ENCODE peak calls at places on chromosomes 16 and 17, in five cellular contexts. One of them, this sample, is unnamed.
A peak's percentile ranks its signal among the peaks of the same experiment; 100 is the strongest.

GRCh38 chr16:56591377-56592060 is 2.2 kb downstream of the MT3 start:
- DNase-seq in neuronal stem cell: no peak
- DNase-seq in H9: no peak
- DNase-seq in IMR-90: no peak
- DNase-seq in H1: no peak
- DNase-seq in this sample: no peak

GRCh38 chr17:14298221-14298994 is 2.5 kb upstream of the HS3ST3B1 start:
- DNase-seq in neuronal stem cell: no peak
- DNase-seq in H9: peak; percentile 46
- DNase-seq in IMR-90: no peak
- DNase-seq in H1: peak; percentile 56
- DNase-seq in this sample: no peak

GRCh38 chr16:10228779-10229178 is 46.6 kb upstream of the GRIN2A start:
- DNase-seq in neuronal stem cell: no peak
- DNase-seq in H9: no peak
- DNase-seq in IMR-90: no peak
- DNase-seq in H1: no peak
- DNase-seq in this sample: no peak

GRCh38 chr17:12620200-12620720 is 45.4 kb upstream of the MYOCD start:
- DNase-seq in neuronal stem cell: no peak
- DNase-seq in H9: no peak
- DNase-seq in IMR-90: peak; percentile 80
- DNase-seq in H1: no peak
- DNase-seq in this sample: peak; percentile 9

GRCh38 chr17:79027274-79027924 is 3.4 kb downstream of the C1QTNF1 start:
- DNase-seq in neuronal stem cell: no peak
- DNase-seq in H9: no peak
- DNase-seq in IMR-90: no peak
- DNase-seq in H1: no peak
- DNase-seq in this sample: no peak

GRCh38 chr17:78127888-78128615 is 503 bp downstream of the TMC6 start:
- DNase-seq in neuronal stem cell: no peak
- DNase-seq in H9: no peak
- DNase-seq in IMR-90: no peak
- DNase-seq in H1: no peak
- DNase-seq in this sample: no peak

GRCh38 chr17:57408064-57408811 is 151.9 kb downstream of the MSI2 start:
- DNase-seq in neuronal stem cell: no peak
- DNase-seq in H9: peak; percentile 71
- DNase-seq in IMR-90: no peak
- DNase-seq in H1: no peak
- DNase-seq in this sample: no peak

GRCh38 chr16:53249331-53249730 is 184.9 kb upstream of the RBL2 start:
- DNase-seq in neuronal stem cell: no peak
- DNase-seq in H9: no peak
- DNase-seq in IMR-90: no peak
- DNase-seq in H1: no peak
- DNase-seq in this sample: no peak

GRCh38 chr17:6421700-6422604 is 13.0 kb downstream of the AIPL1 start:
- DNase-seq in neuronal stem cell: peak; percentile 87
- DNase-seq in H9: peak; percentile 95
- DNase-seq in IMR-90: peak; percentile 64
- DNase-seq in H1: peak; percentile 94
- DNase-seq in this sample: peak; percentile 72

GRCh38 chr16:75591001-75591852 is 25.0 kb downstream of the GABARAPL2 start:
- DNase-seq in neuronal stem cell: no peak
- DNase-seq in H9: no peak
- DNase-seq in IMR-90: peak; percentile 84
- DNase-seq in H1: no peak
- DNase-seq in this sample: no peak

GRCh38 chr17:78366109-78366848 is 6.4 kb upstream of the SOCS3 start:
- DNase-seq in neuronal stem cell: no peak
- DNase-seq in H9: peak; percentile 66
- DNase-seq in IMR-90: no peak
- DNase-seq in H1: no peak
- DNase-seq in this sample: peak; percentile 57

GRCh38 chr17:66945451-66945850 is 19.1 kb upstream of the CACNG4 start:
- DNase-seq in neuronal stem cell: no peak
- DNase-seq in H9: peak; percentile 32
- DNase-seq in IMR-90: no peak
- DNase-seq in H1: no peak
- DNase-seq in this sample: no peak

GRCh38 chr17:56593741-56594527 is 435 bp downstream of the NOG start:
- DNase-seq in neuronal stem cell: no peak
- DNase-seq in H9: peak; percentile 79
- DNase-seq in IMR-90: peak; percentile 71
- DNase-seq in H1: peak; percentile 82
- DNase-seq in this sample: peak; percentile 74

GRCh38 chr16:26987631-26988030 is 79.1 kb upstream of the C16orf82 start:
- DNase-seq in neuronal stem cell: no peak
- DNase-seq in H9: no peak
- DNase-seq in IMR-90: peak; percentile 94
- DNase-seq in H1: no peak
- DNase-seq in this sample: no peak

GRCh38 chr17:66540131-66540781 is 237.8 kb downstream of the PRKCA start:
- DNase-seq in neuronal stem cell: peak; percentile 55
- DNase-seq in H9: peak; percentile 61
- DNase-seq in IMR-90: peak; percentile 91
- DNase-seq in H1: peak; percentile 59
- DNase-seq in this sample: no peak

GRCh38 chr16:23595951-23596720 is at the start of gene NDUFAB1:
- DNase-seq in neuronal stem cell: peak; percentile 89
- DNase-seq in H9: peak; percentile 89
- DNase-seq in IMR-90: peak; percentile 83
- DNase-seq in H1: peak; percentile 96
- DNase-seq in this sample: peak; percentile 92
- H3K4ac ChIP-seq in neuronal stem cell: peak within 1 kb of the TSS; percentile 72
- H3K4ac ChIP-seq in H9: no peak within 1 kb of the TSS
- H3K4ac ChIP-seq in IMR-90: peak within 1 kb of the TSS; percentile 88
- H3K4ac ChIP-seq in H1: peak within 1 kb of the TSS; percentile 76
- H3K4ac ChIP-seq in this sample: peak within 1 kb of the TSS; percentile 84

GRCh38 chr16:68575082-68575481 is 36.0 kb downstream of the ZFP90 start:
- DNase-seq in neuronal stem cell: no peak
- DNase-seq in H9: peak; percentile 18
- DNase-seq in IMR-90: no peak
- DNase-seq in H1: no peak
- DNase-seq in this sample: peak; percentile 35

GRCh38 chr16:68577352-68577853 is 38.3 kb downstream of the ZFP90 start:
- DNase-seq in neuronal stem cell: no peak
- DNase-seq in H9: no peak
- DNase-seq in IMR-90: no peak
- DNase-seq in H1: no peak
- DNase-seq in this sample: no peak

DNA sequence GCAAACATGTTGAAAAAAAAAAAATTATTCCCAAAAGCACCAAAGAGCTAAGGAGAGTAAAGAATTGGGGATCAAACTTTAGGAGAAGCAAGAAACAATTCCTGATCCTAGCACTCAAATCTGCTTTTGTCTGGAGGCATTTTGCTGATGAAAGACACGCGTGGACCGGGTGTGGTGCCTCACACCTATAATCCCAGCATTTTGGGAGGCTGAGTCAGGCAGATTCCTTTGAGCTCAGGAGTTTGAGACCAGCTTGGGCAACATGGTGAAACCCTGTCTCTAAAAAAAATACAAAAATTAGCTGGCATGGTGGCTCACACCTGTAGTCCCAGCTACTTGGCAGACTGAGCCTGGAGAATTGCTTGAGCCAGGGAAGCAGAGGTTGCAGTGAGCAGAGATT is 35.4 kb downstream of the ZFP90 start:
- DNase-seq in neuronal stem cell: no peak
- DNase-seq in H9: peak; percentile 7
- DNase-seq in IMR-90: no peak
- DNase-seq in H1: no peak
- DNase-seq in this sample: peak; percentile 40
- H3K9me3 ChIP-seq in neuronal stem cell: peaks cover 31% of the 10 kb centered on the region
- H3K9me3 ChIP-seq in H9: peaks cover 52% of the 10 kb centered on the region
- H3K9me3 ChIP-seq in IMR-90: peaks cover 65% of the 10 kb centered on the region
- H3K9me3 ChIP-seq in H1: peaks cover 33% of the 10 kb centered on the region
- H3K9me3 ChIP-seq in this sample: peaks cover 12% of the 10 kb centered on the region

DNA sequence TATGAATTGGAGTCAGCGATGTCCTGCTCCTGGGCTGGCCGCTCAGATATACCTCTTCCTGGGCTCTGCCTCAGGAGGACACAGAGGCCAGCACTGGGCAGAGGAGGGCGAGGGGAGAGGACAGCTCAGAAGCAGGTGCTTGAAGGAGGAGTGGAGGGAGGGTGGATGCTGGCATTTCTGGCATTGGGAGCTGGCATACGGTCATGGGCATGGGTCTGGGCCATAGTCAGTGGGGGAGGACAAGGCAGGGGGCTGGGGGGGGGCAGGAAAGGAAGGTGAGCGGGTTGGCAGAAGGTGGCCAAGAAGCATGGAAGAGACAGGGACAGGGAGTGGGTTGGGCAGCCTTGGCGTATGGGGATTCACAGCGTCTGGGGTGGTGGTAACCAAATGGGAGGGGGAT is 16.7 kb upstream of the RAP1GAP2 start:
- DNase-seq in neuronal stem cell: no peak
- DNase-seq in H9: no peak
- DNase-seq in IMR-90: no peak
- DNase-seq in H1: no peak
- DNase-seq in this sample: no peak
- H3K79me1 ChIP-seq in neuronal stem cell: no peaks in the 10 kb centered on the region
- H3K79me1 ChIP-seq in H9: no peaks in the 10 kb centered on the region
- H3K79me1 ChIP-seq in IMR-90: no peaks in the 10 kb centered on the region
- H3K79me1 ChIP-seq in H1: no peaks in the 10 kb centered on the region
- H3K79me1 ChIP-seq in this sample: no peaks in the 10 kb centered on the region

DNA sequence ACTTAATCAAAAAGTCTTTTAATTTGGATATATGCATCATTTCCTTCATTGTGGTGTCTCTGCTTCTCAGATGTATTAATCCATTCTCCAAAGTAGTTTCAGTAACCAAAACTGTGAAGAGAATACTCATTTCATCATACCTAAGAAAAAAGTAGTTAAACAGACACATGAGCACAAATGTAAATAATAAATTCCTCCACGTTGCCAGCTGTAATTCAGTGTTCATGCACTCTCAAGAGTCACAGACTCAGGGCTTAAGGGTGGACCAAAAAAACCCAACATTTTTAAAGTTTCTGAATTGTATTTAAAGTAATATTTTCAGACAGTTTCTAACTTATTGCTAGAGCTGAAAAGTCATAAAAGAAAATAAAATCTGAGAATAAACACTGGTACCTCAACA is 19.0 kb downstream of the POLG2 start:
- DNase-seq in neuronal stem cell: no peak
- DNase-seq in H9: no peak
- DNase-seq in IMR-90: peak; percentile 32
- DNase-seq in H1: no peak
- DNase-seq in this sample: no peak
- H3K4ac ChIP-seq in neuronal stem cell: no peak overlapping the region
- H3K4ac ChIP-seq in H9: no peak overlapping the region
- H3K4ac ChIP-seq in IMR-90: no peak overlapping the region
- H3K4ac ChIP-seq in H1: no peak overlapping the region
- H3K4ac ChIP-seq in this sample: no peak overlapping the region

GRCh38 chr17:61403846-61404701 is 4.4 kb downstream of the TBX2 start:
- DNase-seq in neuronal stem cell: no peak
- DNase-seq in H9: peak; percentile 69
- DNase-seq in IMR-90: peak; percentile 69
- DNase-seq in H1: peak; percentile 63
- DNase-seq in this sample: no peak

GRCh38 chr17:61406543-61406845 is 6.9 kb downstream of the TBX2 start:
- DNase-seq in neuronal stem cell: no peak
- DNase-seq in H9: no peak
- DNase-seq in IMR-90: no peak
- DNase-seq in H1: no peak
- DNase-seq in this sample: no peak

GRCh38 chr17:61404702-61405046 is 5.0 kb downstream of the TBX2 start:
- DNase-seq in neuronal stem cell: no peak
- DNase-seq in H9: no peak
- DNase-seq in IMR-90: peak; percentile 36
- DNase-seq in H1: peak; percentile 73
- DNase-seq in this sample: no peak

GRCh38 chr17:61405686-61406542 is 6.3 kb downstream of the TBX2 start:
- DNase-seq in neuronal stem cell: no peak
- DNase-seq in H9: peak; percentile 24
- DNase-seq in IMR-90: peak; percentile 27
- DNase-seq in H1: peak; percentile 63
- DNase-seq in this sample: no peak

DNA sequence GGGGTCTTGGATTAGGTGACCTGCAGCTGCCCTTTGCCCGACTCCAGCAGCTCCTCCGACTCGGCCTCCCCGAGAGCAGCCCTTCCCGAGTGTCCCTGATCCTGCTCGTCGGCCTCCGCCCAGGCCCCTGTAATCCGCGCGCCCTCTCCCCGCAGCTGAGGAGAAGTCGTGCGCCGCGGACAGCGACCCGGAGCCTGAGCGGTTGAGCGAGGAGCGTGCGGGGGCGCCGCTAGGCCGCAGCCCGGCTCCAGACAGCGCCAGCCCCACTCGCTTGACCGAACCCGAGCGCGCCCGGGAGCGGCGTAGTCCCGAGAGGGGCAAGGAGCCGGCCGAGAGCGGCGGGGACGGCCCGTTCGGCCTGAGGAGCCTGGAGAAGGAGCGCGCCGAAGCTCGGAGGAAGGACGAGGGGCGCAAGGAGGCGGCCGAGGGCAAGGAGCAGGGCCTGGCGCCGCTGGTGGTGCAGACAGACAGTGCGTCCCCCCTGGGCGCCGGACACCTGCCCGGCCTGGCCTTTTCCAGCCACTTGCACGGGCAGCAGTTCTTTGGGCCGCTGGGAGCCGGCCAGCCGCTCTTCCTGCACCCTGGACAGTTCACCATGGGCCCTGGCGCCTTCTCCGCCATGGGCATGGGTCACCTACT is 5.5 kb downstream of the TBX2 start:
- DNase-seq in neuronal stem cell: no peak
- DNase-seq in H9: peak; percentile 62
- DNase-seq in IMR-90: peak; percentile 41
- DNase-seq in H1: peak; percentile 70
- DNase-seq in this sample: no peak
- H3K9me3 ChIP-seq in neuronal stem cell: peaks cover 7% of the 10 kb centered on the region
- H3K9me3 ChIP-seq in H9: no peaks in the 10 kb centered on the region
- H3K9me3 ChIP-seq in IMR-90: no peaks in the 10 kb centered on the region
- H3K9me3 ChIP-seq in H1: no peaks in the 10 kb centered on the region
- H3K9me3 ChIP-seq in this sample: peaks cover 15% of the 10 kb centered on the region

GRCh38 chr17:70829876-70830275 is 660.5 kb downstream of the KCNJ2 start:
- DNase-seq in neuronal stem cell: no peak
- DNase-seq in H9: no peak
- DNase-seq in IMR-90: peak; percentile 31
- DNase-seq in H1: no peak
- DNase-seq in this sample: peak; percentile 63
- H3K79me1 ChIP-seq in neuronal stem cell: no peaks in the 10 kb centered on the region
- H3K79me1 ChIP-seq in H9: no peaks in the 10 kb centered on the region
- H3K79me1 ChIP-seq in IMR-90: no peaks in the 10 kb centered on the region
- H3K79me1 ChIP-seq in H1: no peaks in the 10 kb centered on the region
- H3K79me1 ChIP-seq in this sample: no peaks in the 10 kb centered on the region